ENCODE peak calls at places on chromosomes 16 and 17, in seven cellular contexts. Z, P, Y, G, B, N and H are unnamed samples.

GRCh38 chr16:8581923-8582580 is 8.3 kb downstream of the TMEM114 start:
- DNase-seq in Z (no peak), P (no peak), Y (no peak), G (no peak), B (no peak), N (peak; percentile 82), H (no peak)

GRCh38 chr17:70869402-70870085 is 700.2 kb downstream of the KCNJ2 start:
- DNase-seq in Z (no peak), P (no peak), Y (no peak), G (no peak), B (no peak), N (no peak), H (no peak)

GRCh38 chr17:58591455-58591854 is 77.0 kb upstream of the MTMR4 start:
- DNase-seq in Z (no peak), P (no peak), Y (no peak), G (no peak), B (no peak), N (no peak), H (no peak)

GRCh38 chr16:11978080-11978479 is 1.5 kb downstream of the SNX29 start:
- DNase-seq in Z (no peak), P (no peak), Y (no peak), G (no peak), B (no peak), N (no peak), H (no peak)

GRCh38 chr17:34567665-34568064 is 11.7 kb upstream of the TMEM132E start:
- DNase-seq in Z (no peak), P (no peak), Y (no peak), G (no peak), B (no peak), N (no peak), H (no peak)

GRCh38 chr16:13377143-13377542 is 475.7 kb downstream of the SHISA9 start:
- DNase-seq in Z (no peak), P (no peak), Y (no peak), G (no peak), B (no peak), N (no peak), H (no peak)

GRCh38 chr16:87515475-87516330 is 22.9 kb upstream of the ZCCHC14 start:
- DNase-seq in Z (no peak), P (no peak), Y (no peak), G (no peak), B (no peak), N (no peak), H (no peak)

GRCh38 chr17:64103751-64104364 is 26.1 kb downstream of the ERN1 start:
- DNase-seq in Z (no peak), P (no peak), Y (peak; percentile 61), G (no peak), B (no peak), N (no peak), H (no peak)

GRCh38 chr16:56470232-56470631 is 18.9 kb downstream of the OGFOD1 start:
- DNase-seq in Z (no peak), P (no peak), Y (no peak), G (no peak), B (no peak), N (no peak), H (no peak)

GRCh38 chr17:46135879-46136562 is 57.2 kb downstream of the KANSL1 start:
- DNase-seq in Z (no peak), P (no peak), Y (no peak), G (no peak), B (no peak), N (no peak), H (no peak)

GRCh38 chr16:2003827-2004641 is 5.6 kb downstream of the ZNF598 start:
- DNase-seq in Z (peak; percentile 87), P (peak; percentile 90), Y (peak; percentile 51), G (peak; percentile 94), B (no peak), N (peak; percentile 81), H (peak; percentile 82)

GRCh38 chr16:28183930-28184329 is 27.8 kb downstream of the XPO6 start:
- DNase-seq in Z (no peak), P (no peak), Y (no peak), G (no peak), B (no peak), N (no peak), H (no peak)